ENCODE peak calls at places on chromosomes 13 and 19, in eight cellular contexts. Y is cardiac fibroblast; N is GM12865; F is AG09309; D is CD8-positive, alpha-beta T cell; J is bronchial epithelial cell; R is psoas muscle; Q is mammary epithelial cell. V is an unnamed sample.

GRCh38 chr13:106533101-106533939 is 2.1 kb downstream of the EFNB2 start:
- DNase-seq in Y (peak), N (peak), F (no peak), D (peak), J (peak), R (peak), Q (peak), V (peak)

GRCh38 chr13:41193469-41193868 is 900 bp downstream of the KBTBD7 start:
- DNase-seq in Y (no peak), N (no peak), F (no peak), D (no peak), J (no peak), R (no peak), Q (no peak), V (no peak)

GRCh38 chr13:74134777-74135305 is 637 bp upstream of the KLF12 start:
- DNase-seq in Y (peak), N (peak), F (no peak), D (peak), J (peak), R (no peak), Q (no peak), V (no peak)

GRCh38 chr13:31697290-31697689 is 42.0 kb upstream of the RXFP2 start:
- DNase-seq in Y (no peak), N (no peak), F (no peak), D (no peak), J (peak), R (no peak), Q (peak), V (peak)

GRCh38 chr13:113298001-113298945 is 1.2 kb downstream of the LAMP1 start:
- DNase-seq in Y (peak), N (no peak), F (no peak), D (no peak), J (peak), R (no peak), Q (peak), V (no peak)

GRCh38 chr19:43438291-43439162 is 23.8 kb downstream of the TEX101 start:
- DNase-seq in Y (peak), N (no peak), F (peak), D (peak), J (peak), R (no peak), Q (peak), V (peak)

GRCh38 chr19:369876-370275 is 25.3 kb upstream of the MIER2 start:
- DNase-seq in Y (no peak), N (no peak), F (no peak), D (no peak), J (no peak), R (no peak), Q (no peak), V (no peak)

GRCh38 chr13:96229356-96229755 is 139.4 kb downstream of the HS6ST3 start:
- DNase-seq in Y (peak), N (peak), F (no peak), D (no peak), J (peak), R (no peak), Q (peak), V (no peak)

GRCh38 chr19:58529405-58529804 is 9.8 kb upstream of the ZBTB45 start:
- DNase-seq in Y (no peak), N (no peak), F (no peak), D (no peak), J (no peak), R (no peak), Q (no peak), V (no peak)

GRCh38 chr19:49502866-49503581 is 6.8 kb downstream of the RPS11 start:
- DNase-seq in Y (peak), N (peak), F (peak), D (peak), J (peak), R (no peak), Q (peak), V (peak)

GRCh38 chr13:76512676-76513277 is 373.4 kb downstream of the KCTD12 start:
- DNase-seq in Y (peak), N (no peak), F (peak), D (no peak), J (peak), R (no peak), Q (peak), V (peak)

GRCh38 chr19:11164879-11165406 is 9.4 kb upstream of the SPC24 start:
- DNase-seq in Y (peak), N (no peak), F (peak), D (no peak), J (no peak), R (peak), Q (no peak), V (peak)

GRCh38 chr19:48629599-48630288 is 7.4 kb downstream of the DBP start:
- DNase-seq in Y (peak), N (peak), F (no peak), D (no peak), J (no peak), R (peak), Q (no peak), V (no peak)

GRCh38 chr13:40910324-40911050 is 108.6 kb downstream of the ELF1 start:
- DNase-seq in Y (peak), N (peak), F (no peak), D (no peak), J (peak), R (no peak), Q (peak), V (peak)

GRCh38 chr13:98746968-98747367 is 5.5 kb downstream of the SLC15A1 start:
- DNase-seq in Y (no peak), N (no peak), F (no peak), D (no peak), J (peak), R (no peak), Q (peak), V (peak)

DNA sequence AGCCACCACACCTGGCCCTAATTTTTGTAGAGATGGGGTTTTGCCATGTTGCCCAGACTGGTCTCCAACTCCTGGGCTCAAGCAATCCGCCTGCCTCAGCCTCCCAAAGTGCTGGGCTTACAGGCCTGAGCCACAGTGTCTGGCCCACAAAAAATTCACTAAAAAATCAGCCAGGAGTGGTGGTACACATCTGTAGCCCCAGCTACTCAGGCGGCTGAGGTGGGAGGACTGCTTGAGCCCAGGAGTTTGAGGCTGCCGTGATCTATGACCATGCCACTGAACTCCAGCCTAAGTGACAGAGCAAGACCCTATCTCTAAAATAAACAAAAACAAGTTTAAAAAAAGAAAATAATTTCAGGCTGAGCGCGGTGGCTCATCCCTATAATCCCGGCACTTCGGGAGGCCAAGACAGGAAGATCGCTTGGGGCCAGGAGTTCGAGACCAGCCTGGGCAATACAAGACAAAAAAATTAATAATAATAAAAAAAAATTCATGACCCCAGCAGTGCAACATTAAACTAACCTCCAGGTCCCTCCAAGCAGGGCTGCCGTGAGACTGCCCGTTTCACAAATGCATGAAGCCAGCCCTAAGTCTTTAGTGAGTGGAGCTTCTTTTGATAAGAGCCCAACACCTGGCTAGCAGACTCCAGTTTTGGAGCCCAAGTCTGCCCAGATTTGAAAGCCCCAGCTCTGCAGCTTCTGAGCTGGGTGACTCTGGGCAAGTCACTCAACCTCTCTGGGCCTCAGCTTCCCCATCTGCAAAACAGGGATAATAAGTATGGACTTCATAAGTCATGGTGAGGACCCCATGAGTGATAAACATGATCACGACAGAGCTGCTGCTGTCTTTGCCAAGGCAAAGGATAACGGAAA is 38.6 kb upstream of the NANOS3 start:
- DNase-seq in Y (peak), N (no peak), F (no peak), D (peak), J (no peak), R (no peak), Q (no peak), V (no peak)
- H3K4me3 ChIP-seq in Y (peak), N (peak), F (peak), D (peak), J (no peak), R (peak), Q (peak), V (peak)

DNA sequence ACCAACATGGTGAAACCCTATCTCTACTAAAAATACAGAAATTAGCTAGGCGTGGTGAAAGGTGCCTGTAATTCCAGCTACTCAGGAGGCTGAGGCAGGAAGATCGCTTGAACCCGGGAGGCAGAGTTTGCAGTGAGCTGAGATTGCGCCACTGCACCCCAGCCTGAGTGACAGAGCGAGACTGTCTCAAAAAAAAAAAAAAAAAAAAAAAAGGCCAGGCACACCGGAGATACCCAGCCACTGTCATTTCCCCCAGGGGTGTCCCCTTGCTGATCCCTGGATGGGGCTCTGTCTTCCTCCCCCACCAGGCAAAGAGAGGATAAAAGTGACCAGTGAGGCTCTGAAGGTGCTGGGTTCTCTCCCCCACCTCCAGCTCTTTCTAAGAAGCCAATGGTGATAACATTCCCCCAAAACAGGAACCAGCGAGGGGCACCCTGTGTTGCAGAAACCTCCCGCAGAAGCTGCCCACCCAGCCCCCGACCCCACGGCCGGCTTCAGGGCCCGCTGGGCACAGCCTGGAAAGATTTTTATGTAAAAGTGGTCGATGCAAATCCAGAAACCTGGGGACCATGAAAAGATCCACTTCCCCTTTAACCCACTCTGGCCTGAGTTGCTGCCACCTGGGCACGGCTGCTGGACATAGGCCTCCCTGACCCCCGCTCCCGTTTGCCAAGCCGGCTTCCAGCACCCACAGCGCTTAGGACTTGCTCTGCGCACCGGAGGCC is 61.3 kb upstream of the KLF2 start:
- DNase-seq in Y (no peak), N (no peak), F (no peak), D (no peak), J (no peak), R (no peak), Q (no peak), V (no peak)
- H3K4me3 ChIP-seq in Y (no peak), N (no peak), F (no peak), D (no peak), J (no peak), R (no peak), Q (no peak), V (no peak)

GRCh38 chr19:55472463-55472862 is 4.0 kb upstream of the ZNF628 start:
- DNase-seq in Y (peak), N (no peak), F (no peak), D (no peak), J (peak), R (no peak), Q (peak), V (peak)

GRCh38 chr19:55474269-55475265 is 1.9 kb upstream of the ZNF628 start:
- DNase-seq in Y (no peak), N (no peak), F (peak), D (no peak), J (peak), R (no peak), Q (peak), V (peak)

GRCh38 chr19:55473613-55474012 is 2.8 kb upstream of the ZNF628 start:
- DNase-seq in Y (no peak), N (no peak), F (no peak), D (no peak), J (no peak), R (no peak), Q (no peak), V (no peak)

GRCh38 chr19:55471266-55471665 is 5.2 kb upstream of the ZNF628 start:
- DNase-seq in Y (no peak), N (no peak), F (no peak), D (no peak), J (no peak), R (no peak), Q (no peak), V (no peak)

GRCh38 chr19:55473201-55473600 is 3.2 kb upstream of the ZNF628 start:
- DNase-seq in Y (no peak), N (no peak), F (no peak), D (no peak), J (no peak), R (no peak), Q (no peak), V (no peak)
- H3K4me3 ChIP-seq in Y (no peak), N (no peak), F (no peak), D (no peak), J (no peak), R (no peak), Q (no peak), V (no peak)

GRCh38 chr19:4584670-4585460 is 25.4 kb upstream of the SEMA6B start:
- DNase-seq in Y (no peak), N (no peak), F (no peak), D (no peak), J (no peak), R (no peak), Q (no peak), V (no peak)

GRCh38 chr19:4582112-4582553 is 22.6 kb upstream of the SEMA6B start:
- DNase-seq in Y (no peak), N (no peak), F (no peak), D (no peak), J (no peak), R (no peak), Q (peak), V (no peak)

GRCh38 chr19:4582980-4583842 is 23.7 kb upstream of the SEMA6B start:
- DNase-seq in Y (no peak), N (no peak), F (no peak), D (no peak), J (no peak), R (no peak), Q (peak), V (no peak)

GRCh38 chr19:4585556-4585955 is 26.1 kb upstream of the SEMA6B start:
- DNase-seq in Y (no peak), N (no peak), F (no peak), D (no peak), J (no peak), R (no peak), Q (no peak), V (no peak)

GRCh38 chr19:4583961-4584669 is 24.6 kb upstream of the SEMA6B start:
- DNase-seq in Y (peak), N (peak), F (no peak), D (no peak), J (no peak), R (no peak), Q (peak), V (peak)
- H3K4me3 ChIP-seq in Y (peak), N (no peak), F (peak), D (peak), J (peak), R (peak), Q (peak), V (peak)